ENCODE peak calls at places on chromosomes 7 and 10, in five cellular contexts. D is cardiac muscle cell, W is heart right ventricle, G is uterus, B is PC-3. P is an unnamed sample. For H3K4me1, the result is how much of the 10 kb centered on the place peaks cover.

GRCh38 chr7:24701232-24701898 is 55.9 kb downstream of the GSDME start:
- DNase-seq in D (peak), W (no peak), G (no peak), B (peak), P (no peak)

GRCh38 chr10:17062493-17063487 is 66.8 kb downstream of the CUBN start:
- DNase-seq in D (peak), W (peak), G (peak), B (peak), P (peak)

GRCh38 chr7:136333636-136334035 is 356.5 kb upstream of the MTPN start:
- DNase-seq in D (no peak), W (no peak), G (no peak), B (no peak), P (no peak)

GRCh38 chr7:36787933-36788378 is 63.7 kb upstream of the AOAH start:
- DNase-seq in D (no peak), W (no peak), G (no peak), B (no peak), P (no peak)

GRCh38 chr7:145624618-145625017 is 492.0 kb upstream of the CNTNAP2 start:
- DNase-seq in D (no peak), W (no peak), G (no peak), B (peak), P (no peak)

GRCh38 chr7:79713281-79713680 is 259.8 kb upstream of the MAGI2 start:
- DNase-seq in D (no peak), W (no peak), G (no peak), B (no peak), P (no peak)

GRCh38 chr10:122120008-122120744 is 131.2 kb downstream of the TACC2 start:
- DNase-seq in D (no peak), W (no peak), G (no peak), B (no peak), P (no peak)

GRCh38 chr7:143248781-143249354 is 14.4 kb upstream of the GSTK1 start:
- DNase-seq in D (peak), W (no peak), G (no peak), B (peak), P (no peak)

GRCh38 chr10:43086321-43086942 is 9.6 kb downstream of the RET start:
- DNase-seq in D (no peak), W (no peak), G (no peak), B (no peak), P (no peak)

GRCh38 chr7:7970620-7971307 is 2.2 kb downstream of the GLCCI1 start:
- DNase-seq in D (no peak), W (no peak), G (no peak), B (peak), P (no peak)

GRCh38 chr7:118312966-118313365 is 88.5 kb downstream of the ANKRD7 start:
- DNase-seq in D (no peak), W (no peak), G (no peak), B (no peak), P (no peak)

GRCh38 chr10:97861924-97862323 is 12.3 kb downstream of the GOLGA7B start:
- DNase-seq in D (no peak), W (no peak), G (no peak), B (no peak), P (no peak)

GRCh38 chr7:30688718-30689221 is 6.5 kb upstream of the CRHR2 start:
- DNase-seq in D (peak), W (no peak), G (no peak), B (no peak), P (no peak)

GRCh38 chr10:88411772-88412349 is 171.3 kb downstream of the RNLS start:
- DNase-seq in D (no peak), W (no peak), G (no peak), B (no peak), P (no peak)

GRCh38 chr7:135773451-135773850 is 24.8 kb upstream of the FAM180A start:
- DNase-seq in D (no peak), W (no peak), G (no peak), B (peak), P (no peak)

GRCh38 chr10:48833674-48834073 is 106.0 kb downstream of the LRRC18 start:
- DNase-seq in D (no peak), W (no peak), G (no peak), B (no peak), P (no peak)

GRCh38 chr7:132709971-132710567 is 133.8 kb upstream of the PLXNA4 start:
- DNase-seq in D (peak), W (no peak), G (no peak), B (peak), P (peak)

GRCh38 chr10:102517553-102517952 is 13.8 kb downstream of the SUFU start:
- DNase-seq in D (peak), W (no peak), G (no peak), B (no peak), P (peak)

GRCh38 chr10:52491246-52492000 is 177.3 kb downstream of the DKK1 start:
- DNase-seq in D (peak), W (no peak), G (no peak), B (peak), P (no peak)

GRCh38 chr7:111112439-111112838 is 21.5 kb downstream of the LRRN3 start:
- DNase-seq in D (no peak), W (no peak), G (no peak), B (no peak), P (no peak)

GRCh38 chr7:46649896-46650295 is 728.8 kb upstream of the IGFBP3 start:
- DNase-seq in D (no peak), W (no peak), G (no peak), B (no peak), P (no peak)

GRCh38 chr10:71033396-71033980 is 145.1 kb upstream of the PCBD1 start:
- DNase-seq in D (no peak), W (no peak), G (no peak), B (no peak), P (no peak)

GRCh38 chr10:72954596-72955569 is at the start of gene PLA2G12B:
- DNase-seq in D (no peak), W (no peak), G (no peak), B (no peak), P (no peak)

GRCh38 chr10:47021850-47022249 is 110.6 kb downstream of the PTPN20 start:
- DNase-seq in D (no peak), W (no peak), G (no peak), B (no peak), P (no peak)

GRCh38 chr10:30911303-30911863 is 120.3 kb downstream of the ZNF438 start:
- DNase-seq in D (peak), W (no peak), G (no peak), B (no peak), P (no peak)

GRCh38 chr10:114437456-114438292 is 33.4 kb upstream of the AFAP1L2 start:
- DNase-seq in D (peak), W (no peak), G (no peak), B (peak), P (no peak)

GRCh38 chr10:61286695-61287094 is 166.5 kb downstream of the TMEM26 start:
- DNase-seq in D (no peak), W (no peak), G (no peak), B (no peak), P (no peak)

GRCh38 chr7:128459394-128459878 is 3.8 kb downstream of the HILPDA start:
- DNase-seq in D (peak), W (no peak), G (peak), B (peak), P (peak)
- H3K4me1 ChIP-seq in D (under half), W (under half), G (under half), B (under half), P (under half)

GRCh38 chr10:132362151-132362611 is 30.2 kb downstream of the LRRC27 start:
- DNase-seq in D (no peak), W (no peak), G (no peak), B (no peak), P (no peak)

GRCh38 chr10:132363376-132363775 is 31.4 kb downstream of the LRRC27 start:
- DNase-seq in D (no peak), W (no peak), G (no peak), B (no peak), P (peak)

GRCh38 chr10:132361581-132362101 is 29.6 kb downstream of the LRRC27 start:
- DNase-seq in D (no peak), W (no peak), G (no peak), B (no peak), P (no peak)

GRCh38 chr10:132359305-132360040 is 27.5 kb downstream of the LRRC27 start:
- DNase-seq in D (no peak), W (no peak), G (no peak), B (no peak), P (peak)

DNA sequence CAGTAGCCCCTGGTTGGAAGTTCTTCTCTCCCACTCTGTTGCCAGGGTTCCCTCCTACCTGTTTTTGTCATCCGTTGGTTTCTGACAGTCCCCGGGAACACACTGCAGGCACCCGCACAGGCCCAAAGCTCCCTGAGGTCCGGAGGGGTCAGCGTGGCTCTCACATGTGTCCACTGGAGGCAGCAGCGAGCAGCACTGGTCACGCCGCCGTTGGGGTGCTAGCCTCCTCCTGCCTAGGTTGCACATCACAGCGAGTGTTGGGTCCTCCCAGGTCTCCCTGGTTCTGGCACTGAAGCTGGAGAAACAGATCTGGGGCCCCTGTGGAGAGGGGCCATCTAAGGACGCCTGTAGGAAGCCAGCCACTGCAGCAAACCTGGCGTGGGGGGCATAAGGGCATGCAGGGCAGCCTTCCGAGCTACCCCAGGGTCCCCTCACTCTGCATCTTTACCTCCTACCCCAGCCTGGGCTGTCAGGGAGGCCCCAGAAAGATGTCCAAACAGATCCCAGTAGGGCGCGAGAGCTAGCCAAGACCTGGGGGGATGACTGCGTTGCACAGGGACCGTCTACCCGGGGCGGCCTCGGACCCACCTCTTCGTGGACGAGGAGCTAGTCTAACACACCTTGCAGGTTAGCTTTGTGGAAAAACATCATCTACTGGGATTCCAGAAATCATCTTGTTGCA is 28.9 kb downstream of the LRRC27 start:
- DNase-seq in D (no peak), W (peak), G (no peak), B (no peak), P (no peak)
- TF ChIP-seq CTCF in D (peak), W (peak), G (no peak), B (peak), P (peak)

DNA sequence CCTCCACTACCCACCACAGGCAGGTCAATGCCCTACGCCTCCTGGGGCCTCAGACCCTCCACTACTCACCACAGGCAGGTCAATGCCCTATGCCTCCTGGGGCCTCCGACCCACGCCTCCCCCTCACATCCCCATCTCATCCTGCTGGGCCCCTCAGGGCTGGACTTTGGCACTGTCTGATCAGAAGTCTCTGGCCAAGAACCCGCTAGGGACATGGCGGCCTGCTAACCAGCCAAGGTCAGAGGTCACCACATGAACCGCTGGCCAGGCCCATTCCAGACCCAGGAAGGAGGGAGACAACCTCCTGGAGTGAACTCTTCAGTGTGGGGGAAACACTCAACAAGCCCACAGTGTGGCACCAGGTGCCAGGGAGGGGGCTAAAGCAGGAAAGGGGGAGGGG is 55.8 kb downstream of the STK32C start:
- DNase-seq in D (no peak), W (no peak), G (no peak), B (no peak), P (no peak)
- H3K4me3 ChIP-seq in D (no peak), W (no peak), G (no peak), B (no peak), P (no peak)

GRCh38 chr7:10593080-10593479 is 380.6 kb upstream of the PHF14 start:
- DNase-seq in D (no peak), W (no peak), G (no peak), B (no peak), P (no peak)
- H3K4me1 ChIP-seq in D (under half), W (under half), G (under half), B (under half), P (under half)

DNA sequence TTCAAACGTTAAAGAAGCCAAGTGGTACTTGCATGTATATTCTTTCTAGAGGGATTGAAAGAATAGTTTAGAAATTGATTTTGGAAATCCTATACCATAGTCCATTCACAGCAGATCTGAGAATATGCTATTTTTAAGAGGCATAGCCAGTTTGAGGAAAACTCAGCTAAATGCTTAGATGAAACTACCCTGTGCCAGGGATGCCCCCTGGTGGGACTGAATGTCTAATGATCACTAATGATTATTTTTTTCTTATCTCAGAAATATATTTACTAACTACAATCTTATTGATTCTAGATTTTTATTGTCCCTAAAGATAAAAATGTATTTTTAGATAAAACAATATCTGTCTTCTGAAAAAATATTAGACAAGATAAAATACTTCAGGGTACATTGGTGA is 844.9 kb upstream of the PHF14 start:
- DNase-seq in D (peak), W (no peak), G (no peak), B (peak), P (no peak)
- TF ChIP-seq CTCF in D (no peak), W (no peak), G (peak), B (peak), P (no peak)

GRCh38 chr7:102047167-102047566 is 229.7 kb downstream of the CUX1 start:
- DNase-seq in D (no peak), W (no peak), G (no peak), B (no peak), P (no peak)

GRCh38 chr7:102044984-102045673 is 227.7 kb downstream of the CUX1 start:
- DNase-seq in D (peak), W (peak), G (peak), B (no peak), P (peak)

GRCh38 chr7:102046373-102047117 is 229.1 kb downstream of the CUX1 start:
- DNase-seq in D (no peak), W (no peak), G (no peak), B (peak), P (no peak)

GRCh38 chr7:102044641-102044983 is 227.2 kb downstream of the CUX1 start:
- DNase-seq in D (no peak), W (no peak), G (no peak), B (no peak), P (no peak)

DNA sequence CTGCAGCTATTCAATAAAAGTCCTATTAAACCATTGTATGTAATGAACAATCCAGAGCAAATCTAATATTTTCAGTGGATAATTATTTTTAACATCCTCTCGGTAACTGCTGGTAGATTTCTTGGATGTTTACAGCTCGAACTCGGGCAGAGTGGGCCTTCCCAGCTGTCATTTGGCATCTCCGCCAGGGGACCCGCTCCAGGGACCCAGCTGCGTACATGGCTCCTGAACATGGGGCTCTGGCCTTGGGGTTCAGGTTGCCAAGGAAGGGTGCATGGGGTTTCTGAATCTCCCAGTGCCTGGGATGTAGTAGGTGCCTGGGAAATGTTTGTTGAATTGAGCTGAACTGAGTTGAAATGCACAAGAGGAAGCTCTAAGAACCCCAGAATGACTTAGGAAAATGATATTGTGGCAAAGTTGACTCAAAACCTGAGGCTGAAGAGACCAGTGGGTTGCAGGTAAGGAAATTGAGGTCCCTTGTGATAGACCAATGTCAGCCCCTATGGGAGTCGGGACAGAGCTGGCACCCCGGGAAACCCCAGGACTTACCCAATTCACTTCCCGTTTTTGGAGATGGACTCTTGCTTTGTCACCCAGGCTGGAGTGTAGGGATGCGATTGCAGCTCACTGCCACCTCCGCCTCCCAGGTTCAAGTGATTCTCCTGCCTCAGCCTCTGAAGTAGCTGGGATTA is 228.4 kb downstream of the CUX1 start:
- DNase-seq in D (no peak), W (no peak), G (no peak), B (no peak), P (no peak)
- H3K4me3 ChIP-seq in D (no peak), W (peak), G (no peak), B (no peak), P (peak)

GRCh38 chr7:50205011-50205410 is 99.5 kb upstream of the IKZF1 start:
- DNase-seq in D (no peak), W (no peak), G (no peak), B (no peak), P (no peak)

GRCh38 chr7:50207682-50208255 is 96.7 kb upstream of the IKZF1 start:
- DNase-seq in D (no peak), W (no peak), G (no peak), B (no peak), P (no peak)

GRCh38 chr7:50208335-50208982 is 96.1 kb upstream of the IKZF1 start:
- DNase-seq in D (no peak), W (no peak), G (no peak), B (no peak), P (no peak)

GRCh38 chr7:50206521-50207250 is 97.8 kb upstream of the IKZF1 start:
- DNase-seq in D (no peak), W (no peak), G (no peak), B (no peak), P (no peak)

GRCh38 chr7:50207251-50207564 is 97.3 kb upstream of the IKZF1 start:
- DNase-seq in D (no peak), W (no peak), G (no peak), B (no peak), P (no peak)
- H3K4me1 ChIP-seq in D (under half), W (under half), G (under half), B (under half), P (under half)

GRCh38 chr7:147896121-147896520 is 694.4 kb upstream of the C7orf33 start:
- DNase-seq in D (no peak), W (no peak), G (no peak), B (no peak), P (no peak)

DNA sequence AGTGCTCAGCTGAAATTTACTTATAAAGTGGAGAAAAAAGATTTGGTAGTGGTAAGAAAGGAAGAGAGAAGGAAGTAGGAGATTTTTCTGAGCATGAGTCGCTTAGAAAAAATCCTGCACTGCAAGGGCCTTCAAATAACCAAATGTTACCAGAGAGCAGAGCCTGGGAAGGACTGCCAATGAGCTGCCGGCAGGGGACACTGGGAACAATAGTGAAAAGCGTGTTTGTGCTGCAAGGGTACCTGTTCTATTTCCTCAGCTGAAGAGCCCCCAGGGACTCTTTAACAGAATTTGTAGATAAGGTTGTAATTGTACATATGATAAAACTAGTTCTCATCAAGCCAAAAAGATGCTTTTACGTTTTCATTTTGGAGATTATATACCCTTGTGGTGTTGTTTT is 696.3 kb upstream of the C7orf33 start:
- DNase-seq in D (peak), W (no peak), G (no peak), B (peak), P (no peak)
- TF ChIP-seq CTCF in D (no peak), W (no peak), G (no peak), B (no peak), P (no peak)

GRCh38 chr10:110883924-110884323 is 12.2 kb downstream of the PDCD4 start:
- DNase-seq in D (no peak), W (no peak), G (no peak), B (peak), P (no peak)
- H3K4me3 ChIP-seq in D (no peak), W (no peak), G (no peak), B (peak), P (no peak)

P was measured in tibial artery.